ENCODE peak calls at places on chromosomes 13 and 19, in five cellular contexts. F is IMR-90, Z is A549, E is transverse colon, Y is vagina. O is an unnamed sample.

GRCh38 chr19:34336781-34337271 is 28.2 kb upstream of the GPI start:
- DNase-seq in Z (peak; percentile 46), F (peak; percentile 47), Y (no peak), E (no peak), O (peak; percentile 62)

GRCh38 chr19:44212865-44213346 is 574 bp downstream of the ZNF227 start:
- DNase-seq in Z (no peak), F (peak; percentile 55), Y (no peak), E (no peak), O (no peak)

GRCh38 chr19:48962029-48962848 is 2.9 kb upstream of the FTL start:
- DNase-seq in Y (no peak), E (peak; percentile 90), Z (peak; percentile 88), F (no peak), O (peak; percentile 88)

GRCh38 chr19:46218160-46218559 is 11.4 kb upstream of the IGFL1 start:
- DNase-seq in E (no peak), F (peak; percentile 6), Z (no peak), Y (no peak), O (no peak)

GRCh38 chr13:90800082-90800746 is 547.3 kb upstream of the MIR17HG start:
- DNase-seq in Z (no peak), F (no peak), E (peak; percentile 25), Y (no peak), O (no peak)

GRCh38 chr13:31011193-31011860 is 78.9 kb downstream of the TEX26 start:
- DNase-seq in F (no peak), Y (no peak), E (no peak), Z (no peak), O (no peak)

GRCh38 chr13:77733674-77734073 is 36.2 kb downstream of the SLAIN1 start:
- DNase-seq in Z (no peak), E (no peak), F (no peak), Y (no peak), O (no peak)

GRCh38 chr13:43058836-43059235 is 35.5 kb downstream of the DNAJC15 start:
- DNase-seq in E (no peak), Z (no peak), Y (no peak), F (no peak), O (no peak)

GRCh38 chr13:30412351-30412750 is 9.9 kb upstream of the UBE2L5 start:
- DNase-seq in Z (no peak), Y (no peak), F (no peak), E (no peak), O (no peak)

GRCh38 chr19:15577184-15577771 is 37.7 kb upstream of the CYP4F8 start:
- DNase-seq in E (no peak), Y (no peak), F (no peak), Z (no peak), O (no peak)

GRCh38 chr19:40453151-40453735 is 9.1 kb upstream of the SERTAD3 start:
- DNase-seq in Y (no peak), F (no peak), E (no peak), Z (no peak), O (no peak)

GRCh38 chr19:13974073-13974472 is 21.8 kb downstream of the DCAF15 start:
- DNase-seq in E (no peak), Y (no peak), Z (no peak), F (no peak), O (no peak)

GRCh38 chr19:1837625-1838105 is 10.6 kb downstream of the REXO1 start:
- DNase-seq in F (no peak), Z (peak; percentile 64), E (peak; percentile 72), Y (no peak), O (peak; percentile 89)

GRCh38 chr19:17873661-17874422 is 2.1 kb downstream of the SLC5A5 start:
- DNase-seq in Z (peak; percentile 49), Y (no peak), F (no peak), E (peak; percentile 53), O (peak; percentile 89)

GRCh38 chr13:111954681-111955411 is 112.1 kb upstream of the SOX1 start:
- DNase-seq in Z (no peak), E (no peak), F (no peak), Y (peak; percentile 37), O (no peak)

GRCh38 chr19:55053735-55054134 is 9.2 kb downstream of the RDH13 start:
- DNase-seq in E (no peak), Y (no peak), Z (no peak), F (no peak), O (no peak)

GRCh38 chr13:45747071-45747470 is 45.0 kb downstream of the CBY2 start:
- DNase-seq in F (no peak), E (no peak), Z (no peak), Y (no peak), O (no peak)

GRCh38 chr19:46731007-46731501 is 14.1 kb upstream of the PRKD2 start:
- DNase-seq in E (no peak), Z (peak; percentile 63), F (peak; percentile 94), Y (no peak), O (no peak)

GRCh38 chr19:13583114-13583513 is 76.8 kb upstream of the CACNA1A start:
- DNase-seq in Z (no peak), F (no peak), E (no peak), Y (no peak), O (no peak)

GRCh38 chr13:101297794-101298193 is 118.5 kb downstream of the NALCN start:
- DNase-seq in Y (no peak), E (no peak), Z (no peak), F (no peak), O (no peak)

GRCh38 chr19:45881909-45882528 is 3.9 kb downstream of the IRF2BP1 start:
- DNase-seq in Y (no peak), E (peak; percentile 57), Z (no peak), F (no peak), O (no peak)

GRCh38 chr13:84867246-84867645 is 932.0 kb downstream of the SLITRK6 start:
- DNase-seq in E (no peak), Z (no peak), F (no peak), Y (no peak), O (no peak)

GRCh38 chr13:69280399-69280798 is 827.2 kb upstream of the ATXN8OS start:
- DNase-seq in Z (no peak), E (no peak), F (no peak), Y (no peak), O (no peak)

GRCh38 chr13:69274231-69274630 is 833.4 kb upstream of the ATXN8OS start:
- DNase-seq in Z (no peak), E (no peak), Y (no peak), F (no peak), O (no peak)

DNA sequence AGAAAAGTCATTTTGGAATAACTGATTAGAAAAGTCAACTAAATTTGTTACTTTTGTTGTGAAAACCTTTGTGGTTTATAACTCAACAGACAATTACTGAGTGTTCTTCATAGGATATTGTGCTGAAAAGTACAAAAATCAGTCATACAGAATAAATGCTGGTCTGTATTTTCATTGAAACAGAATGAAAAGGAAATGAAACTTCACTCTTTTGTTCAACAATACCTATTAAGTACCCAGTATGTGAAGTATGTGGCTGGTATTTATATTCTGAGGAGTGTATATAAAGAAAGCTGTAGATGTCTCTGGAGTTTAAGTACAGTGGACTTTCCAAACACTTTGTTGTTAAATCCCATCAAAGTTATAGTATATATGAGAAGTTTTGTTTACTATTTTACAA is 828.4 kb upstream of the ATXN8OS start:
- DNase-seq in E (no peak), Z (no peak), Y (no peak), F (no peak), O (no peak)
- TF ChIP-seq CTCF in E (no peak), Z (no peak), Y (no peak), F (no peak), O (no peak)

GRCh38 chr13:107743983-107744382 is 471.4 kb downstream of the LIG4 start:
- DNase-seq in F (peak; percentile 84), Y (no peak), Z (no peak), E (no peak), O (no peak)

GRCh38 chr13:107743100-107743499 is 472.2 kb downstream of the LIG4 start:
- DNase-seq in F (peak; percentile 77), Y (no peak), E (no peak), Z (no peak), O (no peak)

GRCh38 chr13:107743523-107743922 is 471.8 kb downstream of the LIG4 start:
- DNase-seq in F (peak; percentile 57), Y (no peak), Z (no peak), E (no peak), O (no peak)

DNA sequence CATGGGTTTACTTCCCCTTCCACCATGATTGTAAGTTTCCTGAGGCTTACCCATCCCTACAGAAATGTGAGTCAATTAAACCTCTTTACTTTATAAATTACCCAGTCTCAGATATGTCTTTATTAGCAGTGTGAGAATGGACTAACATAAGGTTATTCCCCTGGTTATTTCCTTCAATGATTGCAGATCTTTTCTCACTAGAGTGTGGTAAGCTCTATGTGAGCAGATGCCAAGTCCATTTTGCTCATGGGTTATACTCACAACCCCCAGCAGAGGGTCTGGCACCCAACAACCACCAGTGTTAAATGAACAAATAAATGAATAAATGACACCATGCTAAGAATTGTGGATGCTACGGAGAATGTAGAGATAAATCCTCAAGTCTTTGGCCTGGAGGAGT is 472.8 kb downstream of the LIG4 start:
- DNase-seq in Z (no peak), E (no peak), Y (no peak), F (no peak), O (no peak)
- TF ChIP-seq CTCF in Z (no peak), E (no peak), Y (no peak), F (peak; percentile 10), O (no peak)

GRCh38 chr13:110512198-110512740 is 49.3 kb downstream of the RAB20 start:
- DNase-seq in Z (no peak), F (no peak), Y (no peak), E (no peak), O (no peak)

GRCh38 chr13:110509971-110510786 is 51.3 kb downstream of the RAB20 start:
- DNase-seq in E (no peak), Y (no peak), F (peak; percentile 30), Z (no peak), O (peak; percentile 75)

GRCh38 chr13:110507678-110508381 is 53.7 kb downstream of the RAB20 start:
- DNase-seq in E (peak; percentile 82), Z (peak; percentile 16), F (no peak), Y (no peak), O (no peak)

GRCh38 chr13:110509478-110509926 is 52.0 kb downstream of the RAB20 start:
- DNase-seq in Y (no peak), E (no peak), F (peak; percentile 41), Z (no peak), O (no peak)

GRCh38 chr13:110511509-110512181 is 49.9 kb downstream of the RAB20 start:
- DNase-seq in E (no peak), Z (no peak), F (no peak), Y (no peak), O (no peak)
- TF ChIP-seq CTCF in E (no peak), Z (no peak), F (no peak), Y (no peak), O (no peak)

GRCh38 chr13:94798738-94799137 is 86.4 kb upstream of the SOX21 start:
- DNase-seq in Y (no peak), F (no peak), E (no peak), Z (no peak), O (no peak)

GRCh38 chr13:94799330-94799729 is 87.0 kb upstream of the SOX21 start:
- DNase-seq in Y (no peak), E (no peak), F (no peak), Z (no peak), O (no peak)

GRCh38 chr13:94795292-94795691 is 82.9 kb upstream of the SOX21 start:
- DNase-seq in Y (no peak), F (no peak), Z (no peak), E (no peak), O (no peak)

DNA sequence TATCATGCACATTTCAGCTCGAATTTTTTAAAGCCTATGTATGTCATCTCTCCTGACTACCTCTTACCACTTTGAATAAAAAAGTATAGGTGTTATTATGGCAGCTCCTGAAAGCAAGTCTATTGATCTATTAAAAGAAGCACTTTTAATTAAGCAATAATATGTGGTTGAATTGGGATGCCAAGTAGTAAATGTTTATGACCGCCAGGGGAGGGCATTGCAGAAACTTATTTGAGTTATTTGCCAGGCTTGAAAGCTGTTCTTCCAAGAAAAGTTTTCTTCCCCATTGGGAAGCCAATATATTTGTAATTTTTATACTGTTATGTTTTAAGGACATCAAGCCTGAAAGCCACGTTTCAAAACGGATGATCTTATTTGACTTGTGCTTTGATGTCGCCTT is 88.1 kb upstream of the SOX21 start:
- DNase-seq in Y (no peak), Z (no peak), F (no peak), E (no peak), O (no peak)
- TF ChIP-seq CTCF in Y (no peak), Z (no peak), F (no peak), E (no peak), O (no peak)